ENCODE peak calls at places on chromosomes 11 and 22, in nine cellular contexts. One of them, this sample, is unnamed.

GRCh38 chr11:69864930-69865661 is 45.9 kb upstream of the FGF3 start:
- DNase-seq in lung: no peak
- DNase-seq in SW 1271: no peak
- DNase-seq in mucosa of gallbladder: no peak
- DNase-seq in left colon: no peak
- DNase-seq in activated CD4-positive, alpha-beta memory T cell treated with anti-CD3 and anti-CD28 coated beads, Interleukin-2, amount 10 ng/mL, durations not matched to agents 7 days and 5 days: no peak
- DNase-seq in activated CD4-positive, alpha-beta T cell treated with anti-CD3 and anti-CD28 coated beads, Interleukin-2, amount 50 U/mL, for 1 hour: no peak
- DNase-seq in IMR-90: no peak
- DNase-seq in HTR-8/SVneo: no peak
- DNase-seq in this sample: no peak

GRCh38 chr11:69558519-69558941 is 77.1 kb downstream of the LINC01488 start:
- DNase-seq in activated CD4-positive, alpha-beta memory T cell treated with anti-CD3 and anti-CD28 coated beads, Interleukin-2, amount 10 ng/mL, durations not matched to agents 7 days and 5 days: no peak
- DNase-seq in IMR-90: no peak
- DNase-seq in left colon: no peak
- DNase-seq in HTR-8/SVneo: no peak
- DNase-seq in lung: no peak
- DNase-seq in mucosa of gallbladder: no peak
- DNase-seq in SW 1271: no peak
- DNase-seq in activated CD4-positive, alpha-beta T cell treated with anti-CD3 and anti-CD28 coated beads, Interleukin-2, amount 50 U/mL, for 1 hour: peak
- DNase-seq in this sample: no peak

GRCh38 chr11:93225642-93226041 is 27.9 kb upstream of the SLC36A4 start:
- DNase-seq in activated CD4-positive, alpha-beta memory T cell treated with anti-CD3 and anti-CD28 coated beads, Interleukin-2, amount 10 ng/mL, durations not matched to agents 7 days and 5 days: no peak
- DNase-seq in mucosa of gallbladder: no peak
- DNase-seq in SW 1271: peak
- DNase-seq in lung: no peak
- DNase-seq in IMR-90: peak
- DNase-seq in left colon: no peak
- DNase-seq in activated CD4-positive, alpha-beta T cell treated with anti-CD3 and anti-CD28 coated beads, Interleukin-2, amount 50 U/mL, for 1 hour: no peak
- DNase-seq in HTR-8/SVneo: no peak
- DNase-seq in this sample: no peak

GRCh38 chr11:33478111-33478573 is 221.0 kb downstream of the HIPK3 start:
- DNase-seq in HTR-8/SVneo: no peak
- DNase-seq in left colon: no peak
- DNase-seq in SW 1271: no peak
- DNase-seq in activated CD4-positive, alpha-beta memory T cell treated with anti-CD3 and anti-CD28 coated beads, Interleukin-2, amount 10 ng/mL, durations not matched to agents 7 days and 5 days: no peak
- DNase-seq in activated CD4-positive, alpha-beta T cell treated with anti-CD3 and anti-CD28 coated beads, Interleukin-2, amount 50 U/mL, for 1 hour: no peak
- DNase-seq in lung: no peak
- DNase-seq in IMR-90: no peak
- DNase-seq in mucosa of gallbladder: peak
- DNase-seq in this sample: no peak

GRCh38 chr11:27213232-27213660 is 149.8 kb downstream of the CCDC34 start:
- DNase-seq in left colon: no peak
- DNase-seq in SW 1271: no peak
- DNase-seq in mucosa of gallbladder: no peak
- DNase-seq in IMR-90: peak
- DNase-seq in HTR-8/SVneo: no peak
- DNase-seq in lung: no peak
- DNase-seq in activated CD4-positive, alpha-beta T cell treated with anti-CD3 and anti-CD28 coated beads, Interleukin-2, amount 50 U/mL, for 1 hour: no peak
- DNase-seq in activated CD4-positive, alpha-beta memory T cell treated with anti-CD3 and anti-CD28 coated beads, Interleukin-2, amount 10 ng/mL, durations not matched to agents 7 days and 5 days: no peak
- DNase-seq in this sample: no peak

GRCh38 chr11:16261836-16262644 is 94.3 kb downstream of the SOX6 start:
- DNase-seq in SW 1271: no peak
- DNase-seq in left colon: no peak
- DNase-seq in activated CD4-positive, alpha-beta T cell treated with anti-CD3 and anti-CD28 coated beads, Interleukin-2, amount 50 U/mL, for 1 hour: no peak
- DNase-seq in HTR-8/SVneo: no peak
- DNase-seq in activated CD4-positive, alpha-beta memory T cell treated with anti-CD3 and anti-CD28 coated beads, Interleukin-2, amount 10 ng/mL, durations not matched to agents 7 days and 5 days: no peak
- DNase-seq in lung: no peak
- DNase-seq in IMR-90: no peak
- DNase-seq in mucosa of gallbladder: no peak
- DNase-seq in this sample: no peak

GRCh38 chr22:35426801-35427140 is 26.8 kb downstream of the MCM5 start:
- DNase-seq in HTR-8/SVneo: no peak
- DNase-seq in IMR-90: no peak
- DNase-seq in SW 1271: no peak
- DNase-seq in activated CD4-positive, alpha-beta memory T cell treated with anti-CD3 and anti-CD28 coated beads, Interleukin-2, amount 10 ng/mL, durations not matched to agents 7 days and 5 days: no peak
- DNase-seq in activated CD4-positive, alpha-beta T cell treated with anti-CD3 and anti-CD28 coated beads, Interleukin-2, amount 50 U/mL, for 1 hour: no peak
- DNase-seq in lung: no peak
- DNase-seq in left colon: no peak
- DNase-seq in mucosa of gallbladder: no peak
- DNase-seq in this sample: no peak

GRCh38 chr11:66291706-66292542 is at the start of gene TMEM151A:
- DNase-seq in SW 1271: no peak
- DNase-seq in IMR-90: no peak
- DNase-seq in activated CD4-positive, alpha-beta memory T cell treated with anti-CD3 and anti-CD28 coated beads, Interleukin-2, amount 10 ng/mL, durations not matched to agents 7 days and 5 days: no peak
- DNase-seq in left colon: no peak
- DNase-seq in HTR-8/SVneo: no peak
- DNase-seq in lung: no peak
- DNase-seq in activated CD4-positive, alpha-beta T cell treated with anti-CD3 and anti-CD28 coated beads, Interleukin-2, amount 50 U/mL, for 1 hour: no peak
- DNase-seq in mucosa of gallbladder: no peak
- DNase-seq in this sample: no peak

GRCh38 chr11:35641206-35641885 is 21.2 kb upstream of the TRIM44 start:
- DNase-seq in activated CD4-positive, alpha-beta T cell treated with anti-CD3 and anti-CD28 coated beads, Interleukin-2, amount 50 U/mL, for 1 hour: no peak
- DNase-seq in SW 1271: no peak
- DNase-seq in left colon: no peak
- DNase-seq in HTR-8/SVneo: no peak
- DNase-seq in mucosa of gallbladder: no peak
- DNase-seq in lung: no peak
- DNase-seq in activated CD4-positive, alpha-beta memory T cell treated with anti-CD3 and anti-CD28 coated beads, Interleukin-2, amount 10 ng/mL, durations not matched to agents 7 days and 5 days: no peak
- DNase-seq in IMR-90: no peak
- DNase-seq in this sample: no peak

GRCh38 chr11:1559103-1559951 is 12.7 kb downstream of the DUSP8 start:
- DNase-seq in left colon: peak
- DNase-seq in SW 1271: peak
- DNase-seq in activated CD4-positive, alpha-beta memory T cell treated with anti-CD3 and anti-CD28 coated beads, Interleukin-2, amount 10 ng/mL, durations not matched to agents 7 days and 5 days: no peak
- DNase-seq in lung: peak
- DNase-seq in activated CD4-positive, alpha-beta T cell treated with anti-CD3 and anti-CD28 coated beads, Interleukin-2, amount 50 U/mL, for 1 hour: no peak
- DNase-seq in IMR-90: peak
- DNase-seq in HTR-8/SVneo: peak
- DNase-seq in mucosa of gallbladder: peak
- DNase-seq in this sample: peak

GRCh38 chr11:86671386-86672006 is 920 bp downstream of the ME3 start:
- DNase-seq in HTR-8/SVneo: no peak
- DNase-seq in activated CD4-positive, alpha-beta T cell treated with anti-CD3 and anti-CD28 coated beads, Interleukin-2, amount 50 U/mL, for 1 hour: peak
- DNase-seq in activated CD4-positive, alpha-beta memory T cell treated with anti-CD3 and anti-CD28 coated beads, Interleukin-2, amount 10 ng/mL, durations not matched to agents 7 days and 5 days: no peak
- DNase-seq in mucosa of gallbladder: peak
- DNase-seq in IMR-90: no peak
- DNase-seq in SW 1271: peak
- DNase-seq in left colon: peak
- DNase-seq in lung: peak
- DNase-seq in this sample: no peak

GRCh38 chr11:8962827-8963226 is 1.4 kb downstream of the TMEM9B start:
- DNase-seq in IMR-90: no peak
- DNase-seq in mucosa of gallbladder: no peak
- DNase-seq in SW 1271: no peak
- DNase-seq in left colon: no peak
- DNase-seq in lung: no peak
- DNase-seq in activated CD4-positive, alpha-beta memory T cell treated with anti-CD3 and anti-CD28 coated beads, Interleukin-2, amount 10 ng/mL, durations not matched to agents 7 days and 5 days: no peak
- DNase-seq in HTR-8/SVneo: no peak
- DNase-seq in activated CD4-positive, alpha-beta T cell treated with anti-CD3 and anti-CD28 coated beads, Interleukin-2, amount 50 U/mL, for 1 hour: no peak
- DNase-seq in this sample: no peak

GRCh38 chr11:28542556-28542955 is 434.4 kb downstream of the METTL15 start:
- DNase-seq in HTR-8/SVneo: no peak
- DNase-seq in activated CD4-positive, alpha-beta memory T cell treated with anti-CD3 and anti-CD28 coated beads, Interleukin-2, amount 10 ng/mL, durations not matched to agents 7 days and 5 days: no peak
- DNase-seq in SW 1271: no peak
- DNase-seq in IMR-90: peak
- DNase-seq in mucosa of gallbladder: no peak
- DNase-seq in left colon: no peak
- DNase-seq in activated CD4-positive, alpha-beta T cell treated with anti-CD3 and anti-CD28 coated beads, Interleukin-2, amount 50 U/mL, for 1 hour: no peak
- DNase-seq in lung: no peak
- DNase-seq in this sample: no peak